ENCODE peak calls at places on chromosomes 7 and 10, in five cellular contexts. J is stomach, L is GM12878, D is adrenal gland, X is A549. T is an unnamed sample.

GRCh38 chr10:56319386-56319785 is 41.7 kb downstream of the ZWINT start:
- DNase-seq in L (peak; percentile 57), X (peak; percentile 2), D (no peak), J (no peak), T (no peak)

GRCh38 chr10:66917104-66917503 is 8.7 kb upstream of the LRRTM3 start:
- DNase-seq in X (no peak), L (no peak), J (no peak), D (no peak), T (no peak)

GRCh38 chr10:114095676-114096331 is 52.1 kb downstream of the ADRB1 start:
- DNase-seq in L (no peak), J (no peak), D (no peak), X (no peak), T (no peak)

GRCh38 chr7:1388936-1389335 is 70.3 kb downstream of the MICALL2 start:
- DNase-seq in D (no peak), L (no peak), J (no peak), X (no peak), T (no peak)

GRCh38 chr7:70619130-70619529 is 512.8 kb upstream of the GALNT17 start:
- DNase-seq in J (no peak), D (no peak), L (no peak), X (no peak), T (no peak)

GRCh38 chr7:12594122-12594897 is 23.8 kb downstream of the SCIN start:
- DNase-seq in D (no peak), X (no peak), J (no peak), L (no peak), T (no peak)

GRCh38 chr7:44145969-44146897 is 5.1 kb upstream of the MYL7 start:
- DNase-seq in J (peak; percentile 83), D (peak; percentile 74), L (no peak), X (peak; percentile 46), T (peak; percentile 35)

GRCh38 chr7:40551685-40552576 is 417.1 kb downstream of the SUGCT start:
- DNase-seq in L (peak; percentile 11), J (no peak), X (peak; percentile 2), D (peak; percentile 78), T (no peak)

GRCh38 chr7:102927303-102927933 is 14.6 kb downstream of the LRRC17 start:
- DNase-seq in X (no peak), J (no peak), L (no peak), D (no peak), T (no peak)

GRCh38 chr7:107381453-107381852 is 88.4 kb upstream of the GPR22 start:
- DNase-seq in D (no peak), J (no peak), X (no peak), L (no peak), T (no peak)

GRCh38 chr10:119370972-119371703 is 163.8 kb downstream of the GRK5 start:
- DNase-seq in X (no peak), D (peak; percentile 65), L (no peak), J (no peak), T (peak; percentile 55)

GRCh38 chr10:71222541-71223364 is 10.4 kb downstream of the UNC5B start:
- DNase-seq in D (peak; percentile 63), L (no peak), J (peak; percentile 18), X (no peak), T (peak; percentile 4)

GRCh38 chr10:119217937-119218579 is 10.7 kb downstream of the GRK5 start:
- DNase-seq in L (no peak), D (no peak), X (no peak), J (no peak), T (no peak)

GRCh38 chr10:104641150-104642000 is at the start of gene SORCS3:
- DNase-seq in J (no peak), D (no peak), L (no peak), X (peak; percentile 27), T (no peak)

GRCh38 chr7:80807166-80807900 is 111.5 kb downstream of the SEMA3C start:
- DNase-seq in L (no peak), J (no peak), X (no peak), D (no peak), T (no peak)

GRCh38 chr7:155562106-155562505 is 15.7 kb upstream of the CNPY1 start:
- DNase-seq in X (no peak), D (no peak), L (no peak), J (no peak), T (no peak)

GRCh38 chr7:1112109-1112508 is 24.2 kb downstream of the GPER1 start:
- DNase-seq in L (no peak), J (no peak), X (no peak), D (no peak), T (no peak)

GRCh38 chr10:30701471-30702173 is 72.1 kb upstream of the LYZL2 start:
- DNase-seq in J (peak; percentile 31), X (peak; percentile 57), D (peak; percentile 60), L (peak; percentile 87), T (no peak)

GRCh38 chr7:81484266-81484665 is 285.6 kb downstream of the HGF start:
- DNase-seq in X (no peak), L (no peak), J (no peak), D (peak; percentile 84), T (peak; percentile 4)

GRCh38 chr7:137169282-137169698 is 174.2 kb downstream of the PTN start:
- DNase-seq in L (no peak), J (peak; percentile 28), X (peak; percentile 58), D (peak; percentile 86), T (peak; percentile 12)

GRCh38 chr7:110090113-110090820 is 1000.7 kb upstream of the LRRN3 start:
- DNase-seq in L (no peak), D (no peak), X (peak; percentile 42), J (no peak), T (no peak)

GRCh38 chr10:124005991-124006392 is 87.4 kb downstream of the CHST15 start:
- DNase-seq in X (no peak), D (peak; percentile 56), J (peak; percentile 9), L (no peak), T (no peak)

GRCh38 chr10:80429521-80429966 is 21.2 kb downstream of the PRXL2A start:
- DNase-seq in X (peak; percentile 87), J (peak; percentile 56), L (no peak), D (no peak), T (no peak)

GRCh38 chr10:89252225-89252585 is 630 bp upstream of the LIPA start:
- DNase-seq in J (no peak), D (no peak), X (no peak), L (no peak), T (no peak)

GRCh38 chr10:89250814-89251416 is 660 bp downstream of the LIPA start:
- DNase-seq in X (no peak), D (no peak), J (no peak), L (no peak), T (no peak)

GRCh38 chr10:89256338-89256737 is 4.8 kb upstream of the LIPA start:
- DNase-seq in D (no peak), J (no peak), L (no peak), X (no peak), T (no peak)

GRCh38 chr10:89249066-89249465 is 2.5 kb downstream of the LIPA start:
- DNase-seq in L (no peak), X (no peak), D (no peak), J (no peak), T (no peak)

GRCh38 chr10:89251417-89252224 is at the start of gene LIPA:
- DNase-seq in J (peak; percentile 94), L (peak; percentile 95), D (peak; percentile 99), X (peak; percentile 98), T (peak; percentile 87)
- TF ChIP-seq POLR2A in J (no peak), L (peak; percentile 84), D (peak; percentile 59), X (peak; percentile 62), T (peak; percentile 38)

DNA sequence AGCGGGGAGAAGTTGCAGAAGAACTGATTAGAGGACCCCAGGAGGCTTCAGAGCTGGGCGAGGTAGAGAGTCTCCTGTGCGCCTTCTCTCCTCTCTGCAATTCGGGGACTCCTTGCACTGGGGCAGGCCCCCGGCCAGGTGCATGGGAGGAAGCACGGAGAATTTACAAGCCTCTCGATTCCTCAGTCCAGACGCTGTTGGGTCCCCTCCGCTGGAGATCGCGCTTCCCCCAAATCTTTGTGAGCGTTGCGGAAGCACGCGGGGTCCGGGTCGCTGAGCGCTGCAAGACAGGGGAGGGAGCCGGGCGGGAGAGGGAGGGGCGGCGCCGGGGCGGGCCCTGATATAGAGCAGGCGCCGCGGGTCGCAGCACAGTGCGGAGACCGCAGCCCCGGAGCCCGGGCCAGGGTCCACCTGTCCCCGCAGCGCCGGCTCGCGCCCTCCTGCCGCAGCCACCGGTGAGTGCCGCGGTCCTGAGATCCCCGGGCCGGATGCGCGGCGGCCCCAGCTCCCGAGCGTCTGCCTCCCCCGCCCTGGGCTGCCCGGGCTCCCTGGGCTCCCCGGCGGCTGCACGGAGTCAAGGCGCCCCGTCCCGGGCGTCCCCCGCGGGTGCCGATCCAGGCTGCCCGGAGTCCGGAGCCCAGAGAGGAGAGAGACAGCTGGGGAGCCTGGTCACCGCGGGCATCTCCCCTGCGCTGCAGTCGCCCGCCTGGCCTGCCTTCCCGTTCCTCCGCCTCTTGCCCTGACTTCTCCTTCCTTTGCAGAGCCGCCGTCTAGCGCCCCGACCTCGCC is at the start of gene PLAU:
- DNase-seq in L (no peak), J (peak; percentile 44), X (no peak), D (no peak), T (no peak)
- TF ChIP-seq POLR2A in L (peak; percentile 19), J (no peak), X (peak; percentile 88), D (peak; percentile 20), T (peak; percentile 47)

DNA sequence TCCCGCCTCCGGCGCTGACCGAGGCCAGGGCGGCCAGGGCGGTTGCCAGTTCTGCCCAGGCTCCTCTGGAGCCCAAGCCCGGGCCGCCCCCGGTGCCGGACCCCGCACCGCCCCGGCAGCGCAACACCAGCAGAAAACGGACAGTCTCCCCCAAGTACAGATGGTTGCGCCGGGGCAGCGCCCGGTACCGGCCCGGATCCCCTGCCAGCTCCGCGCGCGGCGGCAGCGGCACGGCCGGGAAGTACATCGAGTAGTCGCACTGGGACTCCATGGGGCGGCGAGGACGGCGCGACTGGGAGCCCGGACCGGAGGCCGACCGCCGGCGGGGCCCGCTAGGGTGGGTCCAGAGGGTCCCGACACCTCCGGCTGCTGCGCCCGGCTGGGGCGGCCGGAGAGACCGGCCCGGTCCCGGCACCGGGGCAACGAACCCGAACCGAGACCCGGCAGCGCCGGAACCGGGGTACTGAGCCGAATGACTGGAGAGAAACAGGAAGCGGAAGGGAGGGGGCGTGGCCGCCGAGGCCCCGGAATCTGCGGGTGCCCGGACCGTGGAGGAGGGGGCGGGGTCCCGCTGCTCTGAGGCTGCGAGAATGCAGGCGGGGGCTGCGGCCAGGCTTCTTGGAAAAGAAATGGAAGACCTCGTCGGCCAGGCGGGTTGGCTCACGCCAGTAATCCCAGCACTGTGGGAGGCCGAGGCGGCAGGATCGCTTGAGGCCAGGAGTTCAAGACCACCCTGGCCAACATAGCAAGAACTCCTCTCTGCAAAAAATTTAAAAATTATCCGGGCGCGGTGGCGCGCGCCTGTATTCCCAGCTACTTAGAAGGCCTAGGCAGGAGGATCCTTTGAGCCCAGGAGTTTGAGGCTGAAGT is at the start of gene TRAPPC14:
- DNase-seq in D (peak; percentile 94), L (no peak), X (peak; percentile 81), J (peak; percentile 92), T (peak; percentile 70)
- TF ChIP-seq POLR2A in D (peak; percentile 49), L (peak; percentile 73), X (peak; percentile 81), J (no peak), T (no peak)

GRCh38 chr10:5654218-5654755 is 12.1 kb downstream of the ASB13 start:
- DNase-seq in X (no peak), J (no peak), D (no peak), L (no peak), T (no peak)

GRCh38 chr10:5652746-5653145 is 13.6 kb downstream of the ASB13 start:
- DNase-seq in D (no peak), L (no peak), J (no peak), X (no peak), T (no peak)

GRCh38 chr10:5656737-5657579 is 9.4 kb downstream of the ASB13 start:
- DNase-seq in X (no peak), J (no peak), D (peak; percentile 17), L (no peak), T (no peak)

GRCh38 chr10:5651086-5651764 is 15.2 kb downstream of the ASB13 start:
- DNase-seq in J (no peak), X (no peak), L (no peak), D (peak; percentile 75), T (no peak)

GRCh38 chr10:5655003-5655600 is 11.3 kb downstream of the ASB13 start:
- DNase-seq in X (no peak), D (peak; percentile 23), J (no peak), L (no peak), T (no peak)
- TF ChIP-seq POLR2A in X (no peak), D (no peak), J (no peak), L (no peak), T (no peak)

T was measured in gastrocnemius medialis.